ENCODE peak calls at places on chromosome 1, in ten cellular contexts. X, S, E, H, C, V, F, L, B and Z are unnamed samples.

GRCh38 chr1:224459051-224459450 is 24.5 kb upstream of the WDR26 start:
- DNase-seq in X (no peak), S (no peak), E (no peak), H (no peak), C (peak), V (no peak), F (no peak), L (peak), B (no peak), Z (no peak)

GRCh38 chr1:116019653-116020253 is 43.4 kb downstream of the SLC22A15 start:
- DNase-seq in X (no peak), S (no peak), E (no peak), H (no peak), C (no peak), V (no peak), F (no peak), L (no peak), B (no peak), Z (no peak)

GRCh38 chr1:17587693-17588047 is 48.2 kb downstream of the ARHGEF10L start:
- DNase-seq in X (peak), S (peak), E (peak), H (no peak), C (peak), V (no peak), F (no peak), L (peak), B (no peak), Z (no peak)

GRCh38 chr1:157288511-157288910 is 150.3 kb upstream of the ETV3 start:
- DNase-seq in X (no peak), S (no peak), E (no peak), H (no peak), C (no peak), V (no peak), F (no peak), L (no peak), B (no peak), Z (no peak)

GRCh38 chr1:204599596-204599995 is 83.4 kb downstream of the MDM4 start:
- DNase-seq in X (no peak), S (no peak), E (no peak), H (no peak), C (no peak), V (no peak), F (no peak), L (no peak), B (no peak), Z (no peak)

GRCh38 chr1:102872097-102872496 is 236.2 kb downstream of the COL11A1 start:
- DNase-seq in X (no peak), S (no peak), E (no peak), H (no peak), C (no peak), V (no peak), F (no peak), L (no peak), B (no peak), Z (no peak)

GRCh38 chr1:153649137-153649866 is 9.2 kb upstream of the SNAPIN start:
- DNase-seq in X (no peak), S (no peak), E (no peak), H (peak), C (no peak), V (no peak), F (no peak), L (no peak), B (no peak), Z (no peak)

GRCh38 chr1:87335175-87335992 is 6.7 kb downstream of the LMO4 start:
- DNase-seq in X (peak), S (peak), E (peak), H (peak), C (peak), V (peak), F (peak), L (peak), B (peak), Z (peak)

GRCh38 chr1:218463194-218464156 is 118.3 kb downstream of the TGFB2 start:
- DNase-seq in X (peak), S (no peak), E (peak), H (peak), C (peak), V (peak), F (no peak), L (peak), B (no peak), Z (no peak)

GRCh38 chr1:71836899-71837298 is 445.4 kb downstream of the NEGR1 start:
- DNase-seq in X (no peak), S (no peak), E (no peak), H (no peak), C (no peak), V (no peak), F (no peak), L (no peak), B (no peak), Z (no peak)

GRCh38 chr1:94737124-94737998 is 82.8 kb upstream of the SLC44A3 start:
- DNase-seq in X (no peak), S (peak), E (peak), H (no peak), C (peak), V (no peak), F (no peak), L (peak), B (no peak), Z (no peak)

GRCh38 chr1:62637392-62638105 is 40.2 kb downstream of the ANGPTL3 start:
- DNase-seq in X (no peak), S (no peak), E (no peak), H (no peak), C (peak), V (no peak), F (no peak), L (no peak), B (no peak), Z (no peak)

GRCh38 chr1:228998179-228998578 is 262.9 kb downstream of the RHOU start:
- DNase-seq in X (no peak), S (no peak), E (no peak), H (no peak), C (no peak), V (no peak), F (no peak), L (no peak), B (no peak), Z (no peak)

GRCh38 chr1:76006234-76006633 is 68.3 kb upstream of the ST6GALNAC3 start:
- DNase-seq in X (no peak), S (no peak), E (peak), H (no peak), C (peak), V (no peak), F (no peak), L (peak), B (no peak), Z (no peak)

GRCh38 chr1:116693759-116694482 is 26.4 kb upstream of the IGSF3 start:
- DNase-seq in X (peak), S (no peak), E (no peak), H (no peak), C (peak), V (peak), F (no peak), L (peak), B (no peak), Z (no peak)

GRCh38 chr1:42922687-42923366 is 35.8 kb downstream of the SLC2A1 start:
- DNase-seq in X (peak), S (peak), E (peak), H (peak), C (peak), V (no peak), F (no peak), L (peak), B (peak), Z (peak)

GRCh38 chr1:4962836-4963235 is 308.4 kb downstream of the AJAP1 start:
- DNase-seq in X (no peak), S (no peak), E (no peak), H (peak), C (no peak), V (no peak), F (no peak), L (no peak), B (no peak), Z (no peak)

GRCh38 chr1:12001996-12002493 is 17.3 kb upstream of the MIIP start:
- DNase-seq in X (peak), S (no peak), E (no peak), H (no peak), C (peak), V (no peak), F (no peak), L (no peak), B (no peak), Z (no peak)

GRCh38 chr1:33163621-33164071 is 18.2 kb downstream of the TRIM62 start:
- DNase-seq in X (peak), S (no peak), E (peak), H (no peak), C (peak), V (no peak), F (no peak), L (peak), B (no peak), Z (no peak)

GRCh38 chr1:14939527-14940284 is 213.8 kb upstream of the TMEM51 start:
- DNase-seq in X (no peak), S (no peak), E (peak), H (no peak), C (peak), V (no peak), F (no peak), L (peak), B (no peak), Z (no peak)

GRCh38 chr1:8524637-8525157 is 206.8 kb downstream of the SLC45A1 start:
- DNase-seq in X (no peak), S (no peak), E (peak), H (no peak), C (peak), V (no peak), F (no peak), L (no peak), B (no peak), Z (no peak)

GRCh38 chr1:41501581-41501980 is 17.1 kb upstream of the EDN2 start:
- DNase-seq in X (no peak), S (no peak), E (no peak), H (no peak), C (no peak), V (peak), F (no peak), L (no peak), B (no peak), Z (no peak)

GRCh38 chr1:216210081-216210480 is 213.2 kb downstream of the USH2A start:
- DNase-seq in X (no peak), S (no peak), E (peak), H (no peak), C (peak), V (no peak), F (no peak), L (no peak), B (no peak), Z (no peak)

GRCh38 chr1:3869751-3870301 is 12.6 kb downstream of the DFFB start:
- DNase-seq in X (no peak), S (peak), E (no peak), H (no peak), C (peak), V (no peak), F (no peak), L (peak), B (no peak), Z (no peak)

GRCh38 chr1:101526813-101527212 is 290.0 kb downstream of the S1PR1 start:
- DNase-seq in X (no peak), S (no peak), E (no peak), H (no peak), C (no peak), V (no peak), F (no peak), L (no peak), B (no peak), Z (no peak)

GRCh38 chr1:161080391-161081150 is 8.8 kb downstream of the NECTIN4 start:
- DNase-seq in X (no peak), S (no peak), E (no peak), H (no peak), C (peak), V (no peak), F (no peak), L (no peak), B (no peak), Z (no peak)
- TF ChIP-seq CTCF in X (no peak), S (no peak), E (no peak), H (no peak), C (no peak), V (no peak), F (no peak), L (no peak), B (no peak), Z (no peak)

DNA sequence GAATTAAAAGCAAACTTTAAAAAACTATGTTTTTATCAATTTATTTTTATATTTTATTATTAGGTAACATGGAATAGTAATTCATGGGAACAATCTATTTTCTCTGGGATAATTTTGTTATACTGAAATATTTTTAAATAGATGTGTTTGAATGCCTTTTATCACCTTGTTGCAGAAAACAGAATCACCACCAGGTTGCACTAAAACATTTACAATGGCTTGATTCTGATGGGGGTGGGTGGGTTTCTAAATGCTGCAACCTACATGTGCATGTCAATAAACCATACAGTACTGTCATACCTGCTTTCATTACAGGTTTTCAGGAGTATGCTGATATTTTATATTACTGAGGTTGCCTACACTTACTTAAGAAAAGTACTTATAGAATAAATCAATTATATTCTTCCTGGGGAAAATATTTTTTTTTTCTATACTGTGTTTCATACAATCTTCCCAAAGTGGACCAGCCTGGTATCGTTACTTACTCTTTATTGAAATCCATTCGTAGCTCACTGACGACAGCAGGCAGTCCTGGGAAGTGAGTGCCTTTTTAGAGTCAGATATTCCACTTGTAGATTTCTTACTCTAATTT is 132.8 kb downstream of the PTPRC start:
- DNase-seq in X (no peak), S (peak), E (peak), H (no peak), C (peak), V (no peak), F (no peak), L (peak), B (no peak), Z (peak)
- TF ChIP-seq CTCF in X (peak), S (peak), E (peak), H (no peak), C (peak), V (no peak), F (peak), L (peak), B (peak), Z (peak)

DNA sequence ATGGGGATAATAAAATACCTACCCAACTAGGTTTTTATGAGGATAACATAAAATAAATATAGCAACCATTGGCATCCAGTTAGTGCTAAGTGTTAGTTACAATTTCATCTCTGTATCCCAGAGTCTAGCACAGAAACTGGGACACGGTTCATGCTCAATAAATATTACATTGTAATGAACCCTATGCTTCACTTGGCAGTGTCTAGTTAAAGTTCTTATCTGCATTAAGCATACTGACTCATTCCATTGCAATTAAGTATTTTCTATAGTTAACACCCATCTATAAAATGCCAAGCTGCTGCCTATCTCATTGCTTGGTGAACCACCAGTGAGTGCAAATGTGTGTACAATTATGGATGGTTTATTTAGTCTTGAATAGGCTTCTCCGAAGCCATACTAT is 15.2 kb downstream of the CHML start:
- DNase-seq in X (no peak), S (no peak), E (no peak), H (no peak), C (no peak), V (no peak), F (no peak), L (peak), B (no peak), Z (no peak)
- TF ChIP-seq CTCF in X (no peak), S (no peak), E (no peak), H (no peak), C (no peak), V (no peak), F (no peak), L (no peak), B (no peak), Z (no peak)

GRCh38 chr1:208475951-208476824 is 232.0 kb upstream of the PLXNA2 start:
- DNase-seq in X (no peak), S (no peak), E (no peak), H (no peak), C (peak), V (no peak), F (no peak), L (peak), B (no peak), Z (no peak)
- TF ChIP-seq CTCF in X (no peak), S (no peak), E (peak), H (peak), C (peak), V (no peak), F (no peak), L (no peak), B (no peak), Z (no peak)

DNA sequence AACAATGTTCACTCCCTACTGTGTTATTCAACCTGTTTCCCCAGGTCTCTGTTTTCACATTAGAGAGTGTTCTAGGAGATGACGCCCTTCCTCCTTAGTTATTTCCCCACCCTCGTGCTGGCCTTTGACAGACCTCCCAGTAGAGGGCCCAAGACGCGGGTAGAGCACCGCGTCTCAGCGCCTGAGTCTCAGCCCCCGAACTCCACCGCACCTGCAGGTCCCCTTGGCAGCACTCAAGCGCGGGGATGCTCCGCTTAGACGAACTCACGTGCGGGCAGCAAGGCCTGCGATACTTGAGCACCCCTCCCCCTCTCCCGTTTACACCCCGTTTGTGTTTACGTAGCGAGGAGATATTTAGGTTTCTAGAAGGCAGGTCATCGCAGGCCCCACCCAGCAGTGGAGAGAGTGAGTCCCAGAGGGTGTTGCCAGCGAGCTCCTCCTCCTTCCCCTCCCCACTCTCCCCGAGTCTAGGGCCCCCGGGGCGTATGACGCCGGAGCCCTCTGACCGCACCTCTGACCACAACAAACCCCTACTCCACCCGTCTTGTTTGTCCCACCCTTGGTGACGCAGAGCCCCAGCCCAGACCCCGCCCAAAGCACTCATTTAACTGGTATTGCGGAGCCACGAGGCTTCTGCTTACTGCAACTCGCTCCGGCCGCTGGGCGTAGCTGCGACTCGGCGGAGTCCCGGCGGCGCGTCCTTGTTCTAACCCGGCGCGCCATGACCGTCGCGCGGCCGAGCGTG is at the start of gene CD55:
- DNase-seq in X (peak), S (peak), E (peak), H (peak), C (peak), V (peak), F (peak), L (peak), B (peak), Z (peak)
- TF ChIP-seq CTCF in X (no peak), S (peak), E (no peak), H (no peak), C (peak), V (peak), F (peak), L (no peak), B (no peak), Z (peak)